ENCODE peak calls at places on chromosomes 7 and 10, in nine cellular contexts. Z, B, F, S, T, D, L, O and G are unnamed samples.

GRCh38 chr10:18527692-18528091 is 123.7 kb downstream of the NSUN6 start:
- DNase-seq in Z (peak), B (no peak), F (no peak), S (peak), T (no peak), D (no peak), L (no peak), O (no peak), G (no peak)

GRCh38 chr10:48497965-48498770 is 106.7 kb downstream of the ARHGAP22 start:
- DNase-seq in Z (no peak), B (no peak), F (no peak), S (no peak), T (no peak), D (peak), L (no peak), O (no peak), G (peak)

GRCh38 chr7:149306854-149307253 is 44.9 kb downstream of the ZNF783 start:
- DNase-seq in Z (no peak), B (no peak), F (no peak), S (no peak), T (no peak), D (no peak), L (no peak), O (no peak), G (no peak)

GRCh38 chr7:35793225-35793579 is 7.7 kb upstream of the SEPTIN7 start:
- DNase-seq in Z (peak), B (no peak), F (no peak), S (no peak), T (no peak), D (no peak), L (no peak), O (no peak), G (no peak)

GRCh38 chr7:38655833-38656774 is 24.9 kb upstream of the AMPH start:
- DNase-seq in Z (no peak), B (no peak), F (no peak), S (no peak), T (peak), D (no peak), L (no peak), O (no peak), G (no peak)

GRCh38 chr7:42192072-42192471 is 44.9 kb downstream of the GLI3 start:
- DNase-seq in Z (no peak), B (no peak), F (no peak), S (no peak), T (no peak), D (no peak), L (no peak), O (no peak), G (no peak)

GRCh38 chr7:116543664-116544063 is 18.8 kb downstream of the CAV1 start:
- DNase-seq in Z (peak), B (no peak), F (no peak), S (no peak), T (no peak), D (no peak), L (no peak), O (no peak), G (no peak)

GRCh38 chr7:44066111-44066460 is 719 bp upstream of the PGAM2 start:
- DNase-seq in Z (no peak), B (no peak), F (no peak), S (no peak), T (no peak), D (no peak), L (no peak), O (no peak), G (no peak)

GRCh38 chr10:4281207-4281825 is 496.3 kb upstream of the KLF6 start:
- DNase-seq in Z (peak), B (no peak), F (no peak), S (no peak), T (no peak), D (peak), L (no peak), O (no peak), G (no peak)

GRCh38 chr7:46107610-46108217 is 186.6 kb upstream of the IGFBP3 start:
- DNase-seq in Z (no peak), B (no peak), F (no peak), S (no peak), T (no peak), D (no peak), L (no peak), O (no peak), G (no peak)

GRCh38 chr7:16982640-16983103 is 100.9 kb upstream of the AGR3 start:
- DNase-seq in Z (peak), B (no peak), F (no peak), S (no peak), T (no peak), D (no peak), L (no peak), O (peak), G (no peak)

GRCh38 chr7:82959528-82959927 is 203.2 kb downstream of the PCLO start:
- DNase-seq in Z (no peak), B (no peak), F (no peak), S (no peak), T (no peak), D (no peak), L (no peak), O (no peak), G (no peak)

GRCh38 chr7:82964150-82964882 is 198.4 kb downstream of the PCLO start:
- DNase-seq in Z (no peak), B (no peak), F (no peak), S (no peak), T (no peak), D (no peak), L (no peak), O (no peak), G (no peak)

GRCh38 chr7:82957521-82957920 is 205.2 kb downstream of the PCLO start:
- DNase-seq in Z (no peak), B (no peak), F (no peak), S (no peak), T (no peak), D (no peak), L (no peak), O (no peak), G (no peak)

GRCh38 chr7:82965088-82966036 is 197.3 kb downstream of the PCLO start:
- DNase-seq in Z (no peak), B (no peak), F (no peak), S (no peak), T (no peak), D (no peak), L (no peak), O (no peak), G (no peak)

DNA sequence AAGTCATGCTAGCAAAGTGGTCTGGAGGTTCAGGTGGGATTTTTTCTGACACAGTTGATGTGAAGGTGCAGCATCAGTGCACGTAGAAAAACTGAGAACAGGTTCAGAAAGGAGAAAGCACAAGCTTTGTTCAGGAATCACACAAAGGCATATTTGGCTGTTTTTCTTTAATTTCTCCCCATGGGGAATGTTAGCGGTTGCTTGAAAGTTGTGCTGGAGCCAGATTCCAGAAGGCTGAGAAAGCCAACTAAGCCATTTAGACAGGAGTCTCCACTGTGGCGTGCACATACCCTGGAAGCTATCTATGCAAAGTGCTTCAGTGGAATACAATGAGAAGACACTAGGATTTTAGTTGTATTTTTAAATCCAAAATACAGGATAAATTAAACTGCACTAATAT is 201.4 kb downstream of the PCLO start:
- DNase-seq in Z (no peak), B (no peak), F (no peak), S (no peak), T (no peak), D (no peak), L (no peak), O (no peak), G (no peak)
- H3K4me3 ChIP-seq in Z (no peak), B (no peak), F (no peak), S (no peak), T (no peak), D (no peak), L (no peak), O (no peak), G (no peak)

GRCh38 chr7:113015038-113015645 is 71.5 kb downstream of the GPR85 start:
- DNase-seq in Z (peak), B (no peak), F (no peak), S (no peak), T (no peak), D (no peak), L (no peak), O (peak), G (no peak)
- TF ChIP-seq CTCF in Z (no peak), B (no peak), F (peak), S (peak), T (peak), D (no peak), L (peak), O (peak), G (no peak)

GRCh38 chr10:103038570-103038969 is 120.5 kb downstream of the CNNM2 start:
- DNase-seq in Z (no peak), B (no peak), F (no peak), S (no peak), T (no peak), D (no peak), L (no peak), O (no peak), G (no peak)
- H3K27ac ChIP-seq in Z (no peak), B (no peak), F (no peak), S (peak), T (no peak), D (no peak), L (peak), O (no peak), G (no peak)

DNA sequence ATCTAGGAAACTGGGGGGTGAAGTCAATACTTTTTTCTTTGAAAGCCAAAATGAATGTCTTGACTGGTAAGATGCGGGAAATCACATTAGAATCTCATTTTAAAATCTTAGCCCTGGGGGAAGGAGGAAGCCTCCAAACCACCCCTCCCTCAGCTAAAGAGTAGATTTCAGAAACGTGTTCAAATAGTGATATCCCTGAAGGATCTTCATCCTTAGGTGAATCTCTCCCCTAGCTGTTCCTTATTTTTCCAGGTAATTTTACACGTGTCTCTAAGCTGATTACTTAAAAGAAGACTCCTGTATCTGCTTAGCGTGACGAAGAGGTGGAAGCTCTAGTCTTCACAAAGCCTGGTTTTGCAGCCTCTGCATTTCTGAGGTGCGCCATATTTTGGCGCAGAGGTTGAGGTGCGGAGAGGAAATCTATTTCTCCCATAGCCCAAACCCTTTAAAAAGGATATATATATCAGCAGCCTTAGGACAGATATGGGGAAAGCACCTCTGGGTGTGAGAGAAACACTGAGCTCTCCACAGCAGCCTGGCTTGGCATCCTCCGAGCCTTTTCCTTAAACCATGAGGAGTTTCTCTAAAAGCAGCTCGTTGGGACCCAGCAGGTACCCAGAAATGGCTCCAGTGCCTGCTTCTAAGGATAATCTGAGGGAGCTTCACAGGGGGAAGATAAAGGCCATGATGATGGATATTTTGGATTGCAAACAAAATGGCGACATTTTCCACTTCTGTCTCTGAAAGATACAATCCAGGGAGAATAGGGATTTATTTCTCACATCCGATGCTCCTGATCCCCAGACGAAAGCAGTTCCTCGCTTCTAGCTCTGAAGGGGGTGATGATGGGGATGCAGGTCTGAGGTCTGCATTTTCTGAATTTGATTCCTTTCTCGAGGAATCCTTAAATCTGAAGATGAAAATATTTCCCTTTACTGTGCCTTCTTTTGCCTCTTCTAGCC is 3.0 kb upstream of the HOXA2 start:
- DNase-seq in Z (peak), B (no peak), F (no peak), S (no peak), T (no peak), D (no peak), L (no peak), O (no peak), G (no peak)
- H3K4me3 ChIP-seq in Z (no peak), B (no peak), F (no peak), S (peak), T (no peak), D (no peak), L (no peak), O (no peak), G (peak)